ENCODE peak calls at places on chromosome 15, in eight cellular contexts. One of them, this sample, is unnamed.

GRCh38 chr15:69160976-69161877 is 792 bp downstream of the GLCE start:
- DNase-seq in lower lobe of right lung: peak; percentile 53
- DNase-seq in AG04449: no peak
- DNase-seq in GM20000: peak; percentile 41
- DNase-seq in foreskin fibroblast: peak; percentile 21
- DNase-seq in breast epithelium: no peak
- DNase-seq in tibial nerve: no peak
- DNase-seq in mammary epithelial cell: peak; percentile 41
- DNase-seq in this sample: no peak

GRCh38 chr15:32029862-32030781 is at the start of gene CHRNA7:
- DNase-seq in lower lobe of right lung: peak; percentile 70
- DNase-seq in AG04449: no peak
- DNase-seq in GM20000: peak; percentile 62
- DNase-seq in foreskin fibroblast: peak; percentile 14
- DNase-seq in breast epithelium: peak; percentile 22
- DNase-seq in tibial nerve: no peak
- DNase-seq in mammary epithelial cell: peak; percentile 15
- DNase-seq in this sample: no peak

GRCh38 chr15:90845201-90845949 is 23.0 kb upstream of the FURIN start:
- DNase-seq in lower lobe of right lung: no peak
- DNase-seq in AG04449: peak; percentile 53
- DNase-seq in GM20000: peak; percentile 55
- DNase-seq in foreskin fibroblast: peak; percentile 86
- DNase-seq in breast epithelium: no peak
- DNase-seq in tibial nerve: no peak
- DNase-seq in mammary epithelial cell: peak; percentile 79
- DNase-seq in this sample: no peak

GRCh38 chr15:23877502-23878412 is 190.7 kb upstream of the NDN start:
- DNase-seq in lower lobe of right lung: peak; percentile 51
- DNase-seq in AG04449: no peak
- DNase-seq in GM20000: peak; percentile 17
- DNase-seq in foreskin fibroblast: no peak
- DNase-seq in breast epithelium: no peak
- DNase-seq in tibial nerve: no peak
- DNase-seq in mammary epithelial cell: no peak
- DNase-seq in this sample: no peak

GRCh38 chr15:73691398-73691797 is 7.2 kb downstream of the CD276 start:
- DNase-seq in lower lobe of right lung: peak; percentile 60
- DNase-seq in AG04449: no peak
- DNase-seq in GM20000: no peak
- DNase-seq in foreskin fibroblast: peak; percentile 71
- DNase-seq in breast epithelium: no peak
- DNase-seq in tibial nerve: peak; percentile 68
- DNase-seq in mammary epithelial cell: peak; percentile 80
- DNase-seq in this sample: peak; percentile 43

GRCh38 chr15:71591057-71591456 is 219.3 kb upstream of the NR2E3 start:
- DNase-seq in lower lobe of right lung: no peak
- DNase-seq in AG04449: no peak
- DNase-seq in GM20000: no peak
- DNase-seq in foreskin fibroblast: no peak
- DNase-seq in breast epithelium: no peak
- DNase-seq in tibial nerve: no peak
- DNase-seq in mammary epithelial cell: no peak
- DNase-seq in this sample: no peak

GRCh38 chr15:51226813-51227212 is 111.6 kb downstream of the CYP19A1 start:
- DNase-seq in lower lobe of right lung: no peak
- DNase-seq in AG04449: no peak
- DNase-seq in GM20000: no peak
- DNase-seq in foreskin fibroblast: no peak
- DNase-seq in breast epithelium: no peak
- DNase-seq in tibial nerve: no peak
- DNase-seq in mammary epithelial cell: no peak
- DNase-seq in this sample: no peak

GRCh38 chr15:90660195-90660995 is 56.8 kb upstream of the BLM start:
- DNase-seq in lower lobe of right lung: peak; percentile 75
- DNase-seq in AG04449: peak; percentile 64
- DNase-seq in GM20000: peak; percentile 80
- DNase-seq in foreskin fibroblast: peak; percentile 91
- DNase-seq in breast epithelium: peak; percentile 84
- DNase-seq in tibial nerve: peak; percentile 74
- DNase-seq in mammary epithelial cell: peak; percentile 98
- DNase-seq in this sample: peak; percentile 71

GRCh38 chr15:73965094-73965729 is 26.9 kb downstream of the STOML1 start:
- DNase-seq in lower lobe of right lung: no peak
- DNase-seq in AG04449: no peak
- DNase-seq in GM20000: no peak
- DNase-seq in foreskin fibroblast: no peak
- DNase-seq in breast epithelium: no peak
- DNase-seq in tibial nerve: no peak
- DNase-seq in mammary epithelial cell: no peak
- DNase-seq in this sample: no peak

GRCh38 chr15:100211855-100212850 is 129.6 kb downstream of the ADAMTS17 start:
- DNase-seq in lower lobe of right lung: no peak
- DNase-seq in AG04449: no peak
- DNase-seq in GM20000: no peak
- DNase-seq in foreskin fibroblast: no peak
- DNase-seq in breast epithelium: no peak
- DNase-seq in tibial nerve: no peak
- DNase-seq in mammary epithelial cell: no peak
- DNase-seq in this sample: no peak

GRCh38 chr15:63880744-63881143 is 47.0 kb upstream of the HERC1 start:
- DNase-seq in lower lobe of right lung: no peak
- DNase-seq in AG04449: no peak
- DNase-seq in GM20000: no peak
- DNase-seq in foreskin fibroblast: no peak
- DNase-seq in breast epithelium: no peak
- DNase-seq in tibial nerve: no peak
- DNase-seq in mammary epithelial cell: no peak
- DNase-seq in this sample: no peak

GRCh38 chr15:65801229-65801813 is 9.2 kb upstream of the DENND4A start:
- DNase-seq in lower lobe of right lung: no peak
- DNase-seq in AG04449: no peak
- DNase-seq in GM20000: no peak
- DNase-seq in foreskin fibroblast: no peak
- DNase-seq in breast epithelium: no peak
- DNase-seq in tibial nerve: no peak
- DNase-seq in mammary epithelial cell: no peak
- DNase-seq in this sample: no peak

GRCh38 chr15:26157081-26157480 is 294.0 kb upstream of the ATP10A start:
- DNase-seq in lower lobe of right lung: no peak
- DNase-seq in AG04449: no peak
- DNase-seq in GM20000: no peak
- DNase-seq in foreskin fibroblast: no peak
- DNase-seq in breast epithelium: no peak
- DNase-seq in tibial nerve: no peak
- DNase-seq in mammary epithelial cell: no peak
- DNase-seq in this sample: no peak

GRCh38 chr15:47551079-47551478 is 166.2 kb upstream of the SEMA6D start:
- DNase-seq in lower lobe of right lung: no peak
- DNase-seq in AG04449: no peak
- DNase-seq in GM20000: no peak
- DNase-seq in foreskin fibroblast: no peak
- DNase-seq in breast epithelium: no peak
- DNase-seq in tibial nerve: no peak
- DNase-seq in mammary epithelial cell: no peak
- DNase-seq in this sample: no peak

GRCh38 chr15:68340711-68341671 is 63.4 kb downstream of the FEM1B start:
- DNase-seq in lower lobe of right lung: no peak
- DNase-seq in AG04449: no peak
- DNase-seq in GM20000: no peak
- DNase-seq in foreskin fibroblast: no peak
- DNase-seq in breast epithelium: no peak
- DNase-seq in tibial nerve: no peak
- DNase-seq in mammary epithelial cell: no peak
- DNase-seq in this sample: no peak

GRCh38 chr15:49328941-49329340 is 94.1 kb upstream of the FGF7 start:
- DNase-seq in lower lobe of right lung: no peak
- DNase-seq in AG04449: no peak
- DNase-seq in GM20000: no peak
- DNase-seq in foreskin fibroblast: no peak
- DNase-seq in breast epithelium: no peak
- DNase-seq in tibial nerve: no peak
- DNase-seq in mammary epithelial cell: no peak
- DNase-seq in this sample: no peak

GRCh38 chr15:80010131-80010673 is 39.2 kb upstream of the BCL2A1 start:
- DNase-seq in lower lobe of right lung: no peak
- DNase-seq in AG04449: no peak
- DNase-seq in GM20000: no peak
- DNase-seq in foreskin fibroblast: peak; percentile 57
- DNase-seq in breast epithelium: no peak
- DNase-seq in tibial nerve: no peak
- DNase-seq in mammary epithelial cell: peak; percentile 89
- DNase-seq in this sample: no peak

GRCh38 chr15:77425104-77425503 is 4.4 kb downstream of the HMG20A start:
- DNase-seq in lower lobe of right lung: no peak
- DNase-seq in AG04449: no peak
- DNase-seq in GM20000: no peak
- DNase-seq in foreskin fibroblast: no peak
- DNase-seq in breast epithelium: no peak
- DNase-seq in tibial nerve: no peak
- DNase-seq in mammary epithelial cell: no peak
- DNase-seq in this sample: no peak

GRCh38 chr15:97960364-97961066 is at the start of gene ARRDC4:
- DNase-seq in lower lobe of right lung: peak; percentile 100
- DNase-seq in AG04449: peak; percentile 99
- DNase-seq in GM20000: peak; percentile 58
- DNase-seq in foreskin fibroblast: peak; percentile 100
- DNase-seq in breast epithelium: peak; percentile 100
- DNase-seq in tibial nerve: peak; percentile 99
- DNase-seq in mammary epithelial cell: peak; percentile 100
- DNase-seq in this sample: peak; percentile 100

GRCh38 chr15:85010472-85011209 is 29.0 kb downstream of the PDE8A start:
- DNase-seq in lower lobe of right lung: no peak
- DNase-seq in AG04449: no peak
- DNase-seq in GM20000: no peak
- DNase-seq in foreskin fibroblast: no peak
- DNase-seq in breast epithelium: no peak
- DNase-seq in tibial nerve: no peak
- DNase-seq in mammary epithelial cell: no peak
- DNase-seq in this sample: peak; percentile 15

GRCh38 chr15:29056839-29057450 is 171.2 kb downstream of the APBA2 start:
- DNase-seq in lower lobe of right lung: no peak
- DNase-seq in AG04449: no peak
- DNase-seq in GM20000: no peak
- DNase-seq in foreskin fibroblast: no peak
- DNase-seq in breast epithelium: no peak
- DNase-seq in tibial nerve: no peak
- DNase-seq in mammary epithelial cell: no peak
- DNase-seq in this sample: no peak

GRCh38 chr15:35289029-35289617 is 204.0 kb upstream of the NANOGP8 start:
- DNase-seq in lower lobe of right lung: no peak
- DNase-seq in AG04449: no peak
- DNase-seq in GM20000: peak; percentile 48
- DNase-seq in foreskin fibroblast: peak; percentile 47
- DNase-seq in breast epithelium: no peak
- DNase-seq in tibial nerve: no peak
- DNase-seq in mammary epithelial cell: peak; percentile 34
- DNase-seq in this sample: peak; percentile 39

GRCh38 chr15:96585634-96586386 is 255.3 kb downstream of the NR2F2 start:
- DNase-seq in lower lobe of right lung: no peak
- DNase-seq in AG04449: no peak
- DNase-seq in GM20000: no peak
- DNase-seq in foreskin fibroblast: no peak
- DNase-seq in breast epithelium: no peak
- DNase-seq in tibial nerve: no peak
- DNase-seq in mammary epithelial cell: no peak
- DNase-seq in this sample: peak; percentile 2
- TF ChIP-seq CTCF in lower lobe of right lung: no peak
- TF ChIP-seq CTCF in AG04449: no peak
- TF ChIP-seq CTCF in GM20000: no peak
- TF ChIP-seq CTCF in foreskin fibroblast: peak; percentile 32
- TF ChIP-seq CTCF in breast epithelium: no peak
- TF ChIP-seq CTCF in tibial nerve: peak; percentile 39
- TF ChIP-seq CTCF in mammary epithelial cell: peak; percentile 39
- TF ChIP-seq CTCF in this sample: peak; percentile 53

GRCh38 chr15:60905587-60905986 is 323.5 kb downstream of the RORA start:
- DNase-seq in lower lobe of right lung: no peak
- DNase-seq in AG04449: no peak
- DNase-seq in GM20000: no peak
- DNase-seq in foreskin fibroblast: no peak
- DNase-seq in breast epithelium: no peak
- DNase-seq in tibial nerve: no peak
- DNase-seq in mammary epithelial cell: no peak
- DNase-seq in this sample: no peak
- TF ChIP-seq CTCF in lower lobe of right lung: no peak
- TF ChIP-seq CTCF in AG04449: no peak
- TF ChIP-seq CTCF in GM20000: no peak
- TF ChIP-seq CTCF in foreskin fibroblast: no peak
- TF ChIP-seq CTCF in breast epithelium: no peak
- TF ChIP-seq CTCF in tibial nerve: no peak
- TF ChIP-seq CTCF in mammary epithelial cell: peak; percentile 26
- TF ChIP-seq CTCF in this sample: no peak

DNA sequence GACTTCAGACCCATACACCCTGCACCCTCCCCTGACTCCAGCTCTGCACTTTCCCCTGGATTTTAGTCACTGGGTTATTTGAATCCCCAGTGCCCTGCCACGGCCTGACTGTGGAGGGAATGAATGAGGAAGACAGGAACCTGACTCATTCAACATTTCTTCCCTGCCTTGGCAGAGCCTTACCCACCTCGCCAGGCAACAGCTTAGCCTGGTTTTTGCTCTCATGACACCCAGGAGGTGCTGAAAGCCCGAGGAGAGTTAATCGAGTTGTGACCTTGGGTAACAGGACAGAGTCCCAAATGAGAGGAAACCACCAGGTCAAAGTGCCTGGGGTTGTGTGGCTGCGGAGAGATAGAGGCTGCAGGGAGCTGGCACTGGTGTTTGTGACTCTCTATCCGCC is 128.3 kb downstream of the SMAD6 start:
- DNase-seq in lower lobe of right lung: no peak
- DNase-seq in AG04449: no peak
- DNase-seq in GM20000: no peak
- DNase-seq in foreskin fibroblast: peak; percentile 90
- DNase-seq in breast epithelium: no peak
- DNase-seq in tibial nerve: no peak
- DNase-seq in mammary epithelial cell: peak; percentile 59
- DNase-seq in this sample: no peak
- TF ChIP-seq CTCF in lower lobe of right lung: no peak
- TF ChIP-seq CTCF in AG04449: no peak
- TF ChIP-seq CTCF in GM20000: no peak
- TF ChIP-seq CTCF in foreskin fibroblast: no peak
- TF ChIP-seq CTCF in breast epithelium: no peak
- TF ChIP-seq CTCF in tibial nerve: no peak
- TF ChIP-seq CTCF in mammary epithelial cell: peak; percentile 4
- TF ChIP-seq CTCF in this sample: no peak

DNA sequence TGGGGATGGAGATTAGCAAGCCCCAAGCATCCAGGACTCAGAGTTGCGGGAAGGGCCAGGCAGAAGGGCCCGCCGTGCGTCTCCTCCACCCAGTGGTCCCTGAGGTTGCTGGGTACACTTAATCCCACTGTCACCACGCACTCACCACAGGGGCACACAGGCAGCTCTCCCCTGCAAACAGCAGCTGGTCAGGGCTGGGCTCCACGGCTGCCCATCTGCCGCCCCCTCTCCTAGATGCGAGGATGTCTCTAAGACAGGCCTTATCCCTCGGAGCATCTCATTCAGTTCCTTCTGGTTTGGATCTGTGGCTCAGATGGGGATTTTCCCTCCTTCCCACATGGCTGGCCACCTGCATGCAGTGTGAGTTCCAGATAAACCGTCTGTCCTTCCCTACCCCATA is 26.3 kb downstream of the MRPS11 start:
- DNase-seq in lower lobe of right lung: no peak
- DNase-seq in AG04449: no peak
- DNase-seq in GM20000: no peak
- DNase-seq in foreskin fibroblast: no peak
- DNase-seq in breast epithelium: no peak
- DNase-seq in tibial nerve: no peak
- DNase-seq in mammary epithelial cell: no peak
- DNase-seq in this sample: no peak
- TF ChIP-seq CTCF in lower lobe of right lung: no peak
- TF ChIP-seq CTCF in AG04449: no peak
- TF ChIP-seq CTCF in GM20000: no peak
- TF ChIP-seq CTCF in foreskin fibroblast: no peak
- TF ChIP-seq CTCF in breast epithelium: no peak
- TF ChIP-seq CTCF in tibial nerve: no peak
- TF ChIP-seq CTCF in mammary epithelial cell: no peak
- TF ChIP-seq CTCF in this sample: no peak

This sample was measured in AG09319.